ENCODE peak calls at places on chromosomes 4 and X, in four cellular contexts. I is H1, N is mesendoderm, W is H9. R is an unnamed sample.
A peak's percentile ranks its signal among the peaks of the same experiment; 100 is the strongest.

GRCh38 chr4:168183717-168184571 is 91.6 kb downstream of the ANXA10 start:
- DNase-seq in I (no peak), N (peak; percentile 25), W (no peak), R (peak; percentile 59)

GRCh38 chrX:153305941-153306464 is 15.6 kb downstream of the PNMA6F start:
- DNase-seq in I (no peak), N (no peak), W (no peak), R (no peak)

GRCh38 chrX:144006811-144007210 is 122.9 kb downstream of the UBE2NL start:
- DNase-seq in I (no peak), N (no peak), W (no peak), R (no peak)

GRCh38 chr4:153809307-153809706 is 20.4 kb upstream of the SFRP2 start:
- DNase-seq in I (no peak), N (no peak), W (no peak), R (no peak)

GRCh38 chr4:103429283-103429682 is 231.1 kb upstream of the CENPE start:
- DNase-seq in I (peak; percentile 77), N (peak; percentile 81), W (peak; percentile 89), R (no peak)

GRCh38 chr4:88697113-88697512 is 516 bp downstream of the NAP1L5 start:
- DNase-seq in I (no peak), N (no peak), W (no peak), R (peak; percentile 52)

GRCh38 chr4:143375326-143376073 is 38.8 kb downstream of the GAB1 start:
- DNase-seq in I (no peak), N (peak; percentile 67), W (peak; percentile 50), R (no peak)

GRCh38 chrX:42437211-42437610 is 340.8 kb downstream of the PPP1R2C start:
- DNase-seq in I (no peak), N (no peak), W (no peak), R (no peak)

GRCh38 chr4:39096847-39097246 is 34.8 kb downstream of the KLHL5 start:
- DNase-seq in I (no peak), N (no peak), W (no peak), R (no peak)

GRCh38 chr4:56757821-56758400 is 63.6 kb downstream of the SPINK2 start:
- DNase-seq in I (peak; percentile 55), N (peak; percentile 99), W (peak; percentile 89), R (peak; percentile 94)

GRCh38 chr4:148795156-148795864 is 353.1 kb upstream of the NR3C2 start:
- DNase-seq in I (no peak), N (peak; percentile 94), W (peak; percentile 39), R (peak; percentile 92)

GRCh38 chrX:9269134-9269533 is 195.7 kb upstream of the TBL1X start:
- DNase-seq in I (no peak), N (no peak), W (no peak), R (no peak)

GRCh38 chr4:21769404-21770147 is 179.0 kb downstream of the KCNIP4 start:
- DNase-seq in I (no peak), N (no peak), W (no peak), R (peak; percentile 47)

GRCh38 chr4:81215219-81215892 is at the start of gene PRKG2:
- DNase-seq in I (peak; percentile 65), N (peak; percentile 42), W (peak; percentile 61), R (no peak)

GRCh38 chr4:165288639-165289428 is 38.6 kb upstream of the MSMO1 start:
- DNase-seq in I (no peak), N (no peak), W (no peak), R (peak; percentile 75)

GRCh38 chr4:182875471-182875870 is 41.7 kb downstream of the DCTD start:
- DNase-seq in I (no peak), N (no peak), W (no peak), R (no peak)

GRCh38 chrX:1502853-1503252 is 34.1 kb downstream of the P2RY8 start:
- DNase-seq in I (no peak), N (no peak), W (no peak), R (no peak)

GRCh38 chr4:119314356-119314755 is 7.6 kb downstream of the FABP2 start:
- DNase-seq in I (no peak), N (peak; percentile 66), W (no peak), R (peak; percentile 59)

GRCh38 chr4:130534651-130535050 is 1438.7 kb downstream of the C4orf33 start:
- DNase-seq in I (no peak), N (no peak), W (no peak), R (no peak)

GRCh38 chrX:11758400-11759171 is 549 bp downstream of the MSL3 start:
- DNase-seq in I (peak; percentile 84), N (peak; percentile 83), W (peak; percentile 80), R (peak; percentile 73)

GRCh38 chr4:14853186-14853946 is 148.9 kb upstream of the CPEB2 start:
- DNase-seq in I (no peak), N (peak; percentile 50), W (no peak), R (peak; percentile 95)

GRCh38 chrX:85244411-85245210 is 820 bp downstream of the ZNF711 start:
- DNase-seq in I (peak; percentile 43), N (peak; percentile 57), W (no peak), R (peak; percentile 7)

DNA sequence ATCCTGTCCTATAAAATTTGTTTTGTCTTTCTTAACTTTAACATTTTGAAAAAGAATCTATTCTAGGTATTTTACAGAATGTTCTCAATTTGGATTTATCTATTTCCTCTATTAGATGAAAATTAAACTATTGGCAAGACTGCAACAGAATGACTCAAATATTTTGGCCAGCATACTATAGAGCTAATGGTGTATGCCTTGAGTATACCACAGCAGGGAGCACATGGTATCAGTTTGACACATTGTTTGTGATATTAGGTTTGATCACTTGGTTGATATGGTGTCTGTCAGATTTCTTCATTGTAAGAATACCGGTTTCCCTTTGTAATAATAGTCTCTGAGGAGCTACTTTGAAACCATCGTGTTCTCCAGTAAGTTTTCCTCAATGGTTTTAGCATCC is 87.8 kb upstream of the NPNT start:
- DNase-seq in I (no peak), N (peak; percentile 57), W (no peak), R (peak; percentile 50)
- H2BK120ac ChIP-seq in I (no peak overlapping the region), N (no peak overlapping the region), W (no peak overlapping the region), R (no peak overlapping the region)

DNA sequence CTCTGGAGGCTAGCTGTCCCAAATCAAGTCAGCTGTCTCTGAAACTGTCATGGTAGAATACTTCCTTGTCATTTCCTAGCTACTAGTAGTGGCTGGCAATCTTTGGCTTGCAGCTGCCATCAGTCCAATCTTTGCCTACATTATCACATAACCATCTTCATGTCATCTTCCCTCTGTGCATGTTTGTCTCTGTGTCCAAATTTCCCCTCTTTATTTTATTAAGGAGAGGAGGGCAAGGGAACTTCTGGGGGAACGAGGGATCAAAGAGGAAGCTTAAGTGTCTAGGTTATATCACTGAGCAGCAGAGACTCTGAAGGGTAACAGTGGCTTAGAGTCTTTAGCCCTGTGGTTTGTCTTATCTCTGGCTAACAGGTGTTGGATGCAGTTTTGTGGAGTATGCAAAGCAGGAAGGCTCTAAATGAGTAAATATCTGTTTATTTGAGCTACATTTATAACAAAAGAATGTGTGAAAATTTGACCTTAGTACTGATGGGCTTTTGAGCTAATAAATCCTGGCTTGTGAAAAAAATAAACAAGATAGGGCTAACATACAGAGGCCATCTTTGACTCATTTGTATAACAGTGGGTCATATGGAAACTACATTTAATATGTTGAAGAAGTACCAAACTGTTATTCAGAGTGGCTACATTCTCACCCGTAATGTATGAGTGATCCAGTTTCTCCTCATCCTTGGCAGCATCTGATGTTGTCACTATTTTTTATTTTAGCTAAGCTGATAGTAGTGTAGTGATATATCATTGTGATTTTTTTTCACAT is 49.4 kb upstream of the ENOX2 start:
- DNase-seq in I (no peak), N (no peak), W (no peak), R (no peak)
- H2BK5ac ChIP-seq in I (no peak overlapping the region), N (no peak overlapping the region), W (no peak overlapping the region), R (no peak overlapping the region)

GRCh38 chrX:68703369-68703768 is 55.9 kb downstream of the STARD8 start:
- DNase-seq in I (no peak), N (peak; percentile 63), W (peak; percentile 39), R (no peak)

GRCh38 chrX:68703849-68704248 is 56.4 kb downstream of the STARD8 start:
- DNase-seq in I (no peak), N (no peak), W (no peak), R (no peak)

GRCh38 chrX:68710870-68711576 is 63.6 kb downstream of the STARD8 start:
- DNase-seq in I (peak; percentile 56), N (peak; percentile 84), W (peak; percentile 73), R (peak; percentile 53)

GRCh38 chrX:68708503-68709290 is 61.2 kb downstream of the STARD8 start:
- DNase-seq in I (no peak), N (peak; percentile 96), W (peak; percentile 74), R (no peak)

GRCh38 chrX:68705986-68706385 is 58.5 kb downstream of the STARD8 start:
- DNase-seq in I (no peak), N (no peak), W (no peak), R (no peak)
- H3K56ac ChIP-seq in I (no peak overlapping the region), N (no peak overlapping the region), W (no peak overlapping the region), R (no peak overlapping the region)

GRCh38 chrX:136148391-136148790 is 1.1 kb downstream of the FHL1 start:
- DNase-seq in I (no peak), N (no peak), W (no peak), R (no peak)

GRCh38 chrX:136143714-136144113 is 3.6 kb upstream of the FHL1 start:
- DNase-seq in I (no peak), N (no peak), W (no peak), R (no peak)

GRCh38 chrX:136147966-136148365 is 633 bp downstream of the FHL1 start:
- DNase-seq in I (peak; percentile 47), N (no peak), W (no peak), R (no peak)

GRCh38 chrX:136146614-136147319 is 566 bp upstream of the FHL1 start:
- DNase-seq in I (peak; percentile 51), N (no peak), W (no peak), R (no peak)

DNA sequence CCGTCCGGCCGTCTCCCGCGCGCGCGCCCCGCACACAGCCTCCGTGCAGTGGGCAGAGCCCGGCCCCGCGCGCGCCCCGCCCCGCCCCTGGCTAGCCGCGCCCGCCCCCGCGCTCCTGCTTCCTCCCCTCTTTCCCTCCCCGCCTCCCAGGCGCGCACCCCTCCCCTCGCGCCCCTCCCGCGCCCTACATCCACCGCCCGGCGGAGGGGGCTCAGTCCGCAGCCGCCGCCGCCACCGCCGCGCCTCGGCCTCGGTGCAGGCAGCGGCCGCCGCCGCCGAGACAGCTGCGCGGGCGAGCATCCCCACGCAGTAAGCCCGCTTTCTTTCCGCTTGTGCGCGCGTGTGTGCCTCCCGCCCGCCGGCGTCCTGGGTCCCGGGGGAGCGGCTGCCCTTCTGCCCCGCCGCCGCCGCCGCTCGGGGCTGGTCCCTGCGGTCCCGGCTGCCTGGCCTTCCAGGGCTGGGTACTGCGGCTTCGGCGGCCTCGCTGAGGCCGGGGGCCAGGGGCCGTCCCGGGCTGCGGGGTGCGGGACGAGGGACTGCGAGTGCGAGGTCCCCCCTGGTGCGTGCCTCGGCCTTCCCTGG is at the start of gene FHL1:
- DNase-seq in I (peak; percentile 50), N (peak; percentile 37), W (peak; percentile 37), R (peak; percentile 12)
- H2BK120ac ChIP-seq in I (no peak within 1 kb of the TSS), N (no peak within 1 kb of the TSS), W (no peak within 1 kb of the TSS), R (no peak within 1 kb of the TSS)

DNA sequence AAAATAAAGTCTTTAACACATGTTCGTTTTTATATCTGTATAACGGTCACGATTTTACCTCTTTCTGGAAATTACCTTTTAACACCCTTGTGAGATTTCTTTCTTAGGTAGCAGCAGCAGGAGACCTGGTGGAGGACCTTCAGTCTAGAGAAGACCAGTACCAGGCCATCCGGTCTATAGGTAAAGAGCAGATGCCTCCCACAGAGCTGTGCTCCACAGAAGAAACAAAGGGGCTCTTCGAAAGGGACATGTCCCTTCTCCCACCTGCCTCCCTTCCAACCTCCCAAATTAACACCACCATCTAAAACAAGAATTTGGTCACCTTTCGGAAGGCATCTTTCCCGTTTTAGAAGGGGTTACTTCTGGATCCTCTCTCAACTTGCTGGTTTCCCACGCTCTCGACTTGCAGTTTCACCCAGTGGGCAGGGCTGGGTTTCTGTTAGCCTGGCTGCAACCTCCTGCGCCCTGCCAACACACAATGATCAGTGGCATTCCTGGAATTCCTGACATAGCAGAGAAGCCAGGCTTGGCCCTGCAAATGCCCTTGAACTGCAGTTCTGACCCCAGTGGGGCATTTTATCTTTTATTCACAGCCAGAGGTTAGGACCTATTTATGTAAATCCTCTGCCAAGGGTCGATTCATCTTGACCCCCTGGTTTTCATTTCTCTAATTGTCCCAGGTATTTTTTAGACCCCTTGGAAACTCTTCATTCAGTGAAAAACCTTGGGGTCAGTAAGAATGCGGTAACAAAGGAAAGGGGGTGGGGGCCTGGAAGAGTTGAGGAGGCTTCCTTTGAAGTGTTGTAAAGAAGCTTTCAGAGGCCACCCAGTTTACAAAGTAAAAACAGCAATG is 217.8 kb downstream of the ZNF674 start:
- DNase-seq in I (peak; percentile 56), N (peak; percentile 96), W (peak; percentile 93), R (no peak)
- H2BK5ac ChIP-seq in I (peak overlapping the region; percentile 99), N (peak overlapping the region; percentile 93), W (peak overlapping the region; percentile 95), R (no peak overlapping the region)